ENCODE peak calls at places on chromosomes 11 and 22, in seven cellular contexts. L, W, S, I, J, A and P are unnamed samples.

GRCh38 chr11:121544956-121545355 is 92.2 kb upstream of the SORL1-AS1 start:
- DNase-seq in J (no peak), S (no peak), W (peak; percentile 30), I (no peak), A (no peak), L (no peak), P (no peak)

GRCh38 chr11:131077340-131077739 is 161.1 kb upstream of the SNX19 start:
- DNase-seq in I (no peak), A (no peak), W (no peak), S (no peak), J (no peak), L (no peak), P (no peak)

GRCh38 chr11:113519989-113520613 is 44.9 kb upstream of the DRD2 start:
- DNase-seq in L (no peak), J (no peak), A (no peak), W (no peak), I (no peak), S (no peak), P (no peak)

GRCh38 chr11:69700278-69701140 is 3.3 kb downstream of the FGF19 start:
- DNase-seq in W (no peak), A (no peak), I (no peak), J (no peak), L (no peak), S (peak; percentile 64), P (peak; percentile 66)

GRCh38 chr22:41481925-41482318 is 13.0 kb downstream of the ACO2 start:
- DNase-seq in A (no peak), S (no peak), I (no peak), L (no peak), W (no peak), J (no peak), P (no peak)

GRCh38 chr11:32884770-32885384 is 7.7 kb upstream of the QSER1 start:
- DNase-seq in I (no peak), J (no peak), W (peak; percentile 39), A (no peak), S (peak; percentile 31), L (no peak), P (no peak)

GRCh38 chr11:88414385-88414861 is 76.9 kb upstream of the CTSC start:
- DNase-seq in S (peak; percentile 22), J (no peak), I (no peak), W (no peak), L (no peak), A (no peak), P (peak; percentile 42)

GRCh38 chr11:12090761-12091261 is 19.6 kb upstream of the MICAL2 start:
- DNase-seq in W (no peak), J (no peak), S (peak; percentile 100), I (no peak), A (no peak), L (no peak), P (peak; percentile 82)

GRCh38 chr11:128506999-128507591 is 80.3 kb downstream of the ETS1 start:
- DNase-seq in I (peak; percentile 71), S (peak; percentile 80), W (no peak), A (no peak), J (peak; percentile 93), L (peak; percentile 53), P (peak; percentile 77)

GRCh38 chr11:95917188-95918036 is 6.5 kb downstream of the MTMR2 start:
- DNase-seq in A (no peak), L (no peak), I (no peak), J (no peak), S (peak; percentile 36), W (no peak), P (no peak)

GRCh38 chr11:31817621-31818493 is 6.7 kb upstream of the PAX6 start:
- DNase-seq in I (no peak), J (no peak), S (no peak), W (no peak), A (peak; percentile 38), L (no peak), P (no peak)

GRCh38 chr11:65528819-65529350 is 4.0 kb downstream of the SCYL1 start:
- DNase-seq in J (no peak), L (no peak), S (no peak), A (no peak), I (peak; percentile 61), W (no peak), P (no peak)

GRCh38 chr11:94774345-94774744 is 6.2 kb downstream of the AMOTL1 start:
- DNase-seq in W (no peak), S (no peak), I (no peak), J (no peak), L (no peak), A (no peak), P (no peak)
- H3K27ac ChIP-seq in W (no peak overlapping the region), S (no peak overlapping the region), I (no peak overlapping the region), J (no peak overlapping the region), L (no peak overlapping the region), A (no peak overlapping the region), P (no peak overlapping the region)

DNA sequence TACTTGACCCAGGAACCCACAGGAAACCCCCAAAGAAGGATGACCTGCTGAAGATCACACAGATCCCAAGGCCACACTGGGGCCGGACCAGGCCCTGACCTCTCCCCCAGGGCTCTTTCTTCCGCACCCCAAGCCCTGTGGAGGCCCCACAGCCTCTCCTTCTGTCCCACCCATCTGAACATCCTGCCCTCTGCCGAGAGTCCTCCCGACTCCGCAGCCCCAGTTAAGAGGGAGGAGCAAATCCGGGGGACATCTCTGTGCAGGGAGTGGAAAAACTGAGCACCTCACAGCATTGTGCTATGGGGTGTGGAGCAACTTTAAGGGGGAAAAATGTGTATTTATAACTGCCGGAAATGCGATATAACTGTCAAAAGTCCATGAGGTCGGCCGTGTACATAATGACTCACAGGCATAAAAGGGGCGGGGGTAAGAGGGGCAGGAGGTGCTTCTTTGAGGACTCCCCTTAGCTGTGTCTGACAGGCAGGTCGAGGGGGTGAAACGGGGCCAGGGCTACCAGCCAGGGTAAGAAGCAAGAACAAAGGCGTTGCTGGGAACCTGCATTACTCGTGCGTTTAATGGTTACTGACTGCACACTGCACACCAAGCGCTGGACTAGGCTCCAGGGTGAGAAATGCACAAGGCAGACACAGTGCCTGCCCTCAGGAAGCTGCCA is 57.2 kb downstream of the WNT11 start:
- DNase-seq in S (peak; percentile 90), L (no peak), J (no peak), A (no peak), W (no peak), I (no peak), P (no peak)
- H3K4me1 ChIP-seq in S (peaks cover 2% of the 10 kb centered on the region), L (peaks cover 19% of the 10 kb centered on the region), J (no peaks in the 10 kb centered on the region), A (peaks cover 2% of the 10 kb centered on the region), W (peaks cover 21% of the 10 kb centered on the region), I (peaks cover 2% of the 10 kb centered on the region), P (no peaks in the 10 kb centered on the region)

DNA sequence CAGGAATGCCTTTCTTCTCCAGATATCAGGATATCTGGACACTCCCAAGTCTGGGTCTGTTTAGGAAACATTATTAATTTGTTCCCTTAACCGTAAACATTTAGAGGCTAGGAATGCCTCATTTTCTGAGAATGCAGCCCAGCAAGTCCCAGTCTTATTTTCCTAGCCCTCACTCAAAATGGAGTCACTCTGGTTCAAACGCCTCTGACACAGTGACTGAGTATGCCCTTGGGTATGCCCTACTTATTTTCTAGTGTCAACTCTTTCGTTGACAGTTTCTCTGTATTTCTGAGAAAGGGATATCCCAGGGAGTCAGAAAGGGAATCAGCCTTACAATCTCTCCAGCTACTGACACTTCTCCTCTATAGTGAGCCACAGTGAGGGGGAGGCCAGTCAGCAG is 16.0 kb upstream of the CCDC81 start:
- DNase-seq in L (no peak), I (no peak), A (no peak), W (no peak), J (no peak), S (no peak), P (no peak)
- H3K4me3 ChIP-seq in L (no peak overlapping the region), I (no peak overlapping the region), A (no peak overlapping the region), W (no peak overlapping the region), J (no peak overlapping the region), S (no peak overlapping the region), P (no peak overlapping the region)

GRCh38 chr11:60634151-60634550 is 65.3 kb upstream of the MS4A8 start:
- DNase-seq in A (no peak), S (no peak), W (peak; percentile 58), J (no peak), L (no peak), I (no peak), P (no peak)

GRCh38 chr11:60629399-60629798 is 70.0 kb upstream of the MS4A8 start:
- DNase-seq in J (no peak), L (no peak), A (no peak), S (peak; percentile 25), I (no peak), W (no peak), P (no peak)

GRCh38 chr11:60631939-60632338 is 67.5 kb upstream of the MS4A8 start:
- DNase-seq in I (no peak), A (no peak), S (no peak), W (no peak), L (no peak), J (no peak), P (no peak)

GRCh38 chr11:60633645-60634044 is 65.8 kb upstream of the MS4A8 start:
- DNase-seq in I (no peak), W (peak; percentile 16), J (no peak), S (no peak), A (no peak), L (no peak), P (no peak)
- H3K27ac ChIP-seq in I (no peak overlapping the region), W (no peak overlapping the region), J (no peak overlapping the region), S (no peak overlapping the region), A (no peak overlapping the region), L (no peak overlapping the region), P (no peak overlapping the region)

GRCh38 chr22:46730568-46731245 is 7.3 kb downstream of the CERK start:
- DNase-seq in S (no peak), I (no peak), L (no peak), W (no peak), J (no peak), A (no peak), P (no peak)

GRCh38 chr22:46731246-46732040 is 6.6 kb downstream of the CERK start:
- DNase-seq in A (no peak), I (no peak), L (no peak), S (peak; percentile 97), W (no peak), J (no peak), P (peak; percentile 58)

GRCh38 chr22:46732041-46732379 is 6.0 kb downstream of the CERK start:
- DNase-seq in A (no peak), L (no peak), J (no peak), S (no peak), W (no peak), I (no peak), P (no peak)

GRCh38 chr22:46734830-46735453 is 3.1 kb downstream of the CERK start:
- DNase-seq in J (no peak), A (no peak), S (no peak), I (no peak), L (no peak), W (peak; percentile 88), P (peak; percentile 63)

GRCh38 chr22:46732513-46732912 is 5.5 kb downstream of the CERK start:
- DNase-seq in A (no peak), S (no peak), I (no peak), J (no peak), L (no peak), W (no peak), P (no peak)
- H3K4me1 ChIP-seq in A (peaks cover 14% of the 10 kb centered on the region), S (peaks cover 22% of the 10 kb centered on the region), I (peaks cover 27% of the 10 kb centered on the region), J (peaks cover 45% of the 10 kb centered on the region), L (peaks cover 82% of the 10 kb centered on the region), W (peaks cover 47% of the 10 kb centered on the region), P (peaks cover 18% of the 10 kb centered on the region)